ENCODE peak calls at places on chromosome 15, in ten cellular contexts. One of them, this sample, is unnamed.

GRCh38 chr15:71426792-71427191 is 311.5 kb downstream of the THSD4 start:
- DNase-seq in foreskin keratinocyte: no peak
- DNase-seq in left ventricle myocardium inferior: no peak
- DNase-seq in SK-N-SH: no peak
- DNase-seq in AG09309: no peak
- DNase-seq in GM13976: no peak
- DNase-seq in B cell: no peak
- DNase-seq in neural crest cell: no peak
- DNase-seq in tibial artery: no peak
- DNase-seq in lower lobe of right lung: no peak
- DNase-seq in this sample: no peak

GRCh38 chr15:60478633-60479360 is at the start of gene ICE2:
- DNase-seq in foreskin keratinocyte: peak
- DNase-seq in left ventricle myocardium inferior: peak
- DNase-seq in SK-N-SH: peak
- DNase-seq in AG09309: peak
- DNase-seq in GM13976: peak
- DNase-seq in B cell: peak
- DNase-seq in neural crest cell: peak
- DNase-seq in tibial artery: peak
- DNase-seq in lower lobe of right lung: peak
- DNase-seq in this sample: peak

GRCh38 chr15:73116164-73116563 is 63.9 kb downstream of the NEO1 start:
- DNase-seq in foreskin keratinocyte: no peak
- DNase-seq in left ventricle myocardium inferior: no peak
- DNase-seq in SK-N-SH: no peak
- DNase-seq in AG09309: no peak
- DNase-seq in GM13976: no peak
- DNase-seq in B cell: no peak
- DNase-seq in neural crest cell: no peak
- DNase-seq in tibial artery: no peak
- DNase-seq in lower lobe of right lung: no peak
- DNase-seq in this sample: no peak

GRCh38 chr15:78000089-78000926 is 77.2 kb downstream of the TBC1D2B start:
- DNase-seq in foreskin keratinocyte: peak
- DNase-seq in left ventricle myocardium inferior: peak
- DNase-seq in SK-N-SH: peak
- DNase-seq in AG09309: no peak
- DNase-seq in GM13976: peak
- DNase-seq in B cell: peak
- DNase-seq in neural crest cell: peak
- DNase-seq in tibial artery: peak
- DNase-seq in lower lobe of right lung: peak
- DNase-seq in this sample: peak

GRCh38 chr15:51649659-51650521 is 27.3 kb upstream of the DMXL2 start:
- DNase-seq in foreskin keratinocyte: peak
- DNase-seq in left ventricle myocardium inferior: no peak
- DNase-seq in SK-N-SH: peak
- DNase-seq in AG09309: peak
- DNase-seq in GM13976: peak
- DNase-seq in B cell: peak
- DNase-seq in neural crest cell: peak
- DNase-seq in tibial artery: no peak
- DNase-seq in lower lobe of right lung: no peak
- DNase-seq in this sample: peak

GRCh38 chr15:100809151-100809550 is 70.5 kb upstream of the ALDH1A3 start:
- DNase-seq in foreskin keratinocyte: peak
- DNase-seq in left ventricle myocardium inferior: no peak
- DNase-seq in SK-N-SH: no peak
- DNase-seq in AG09309: no peak
- DNase-seq in GM13976: no peak
- DNase-seq in B cell: no peak
- DNase-seq in neural crest cell: no peak
- DNase-seq in tibial artery: no peak
- DNase-seq in lower lobe of right lung: no peak
- DNase-seq in this sample: no peak

GRCh38 chr15:28014623-28015200 is 84.4 kb downstream of the OCA2 start:
- DNase-seq in foreskin keratinocyte: no peak
- DNase-seq in left ventricle myocardium inferior: no peak
- DNase-seq in SK-N-SH: no peak
- DNase-seq in AG09309: no peak
- DNase-seq in GM13976: no peak
- DNase-seq in B cell: no peak
- DNase-seq in neural crest cell: no peak
- DNase-seq in tibial artery: peak
- DNase-seq in lower lobe of right lung: no peak
- DNase-seq in this sample: no peak

GRCh38 chr15:50850003-50850402 is 58.5 kb upstream of the AP4E1 start:
- DNase-seq in foreskin keratinocyte: no peak
- DNase-seq in left ventricle myocardium inferior: no peak
- DNase-seq in SK-N-SH: no peak
- DNase-seq in AG09309: no peak
- DNase-seq in GM13976: no peak
- DNase-seq in B cell: no peak
- DNase-seq in neural crest cell: no peak
- DNase-seq in tibial artery: no peak
- DNase-seq in lower lobe of right lung: no peak
- DNase-seq in this sample: no peak

GRCh38 chr15:60695713-60696522 is 217.0 kb upstream of the ICE2 start:
- DNase-seq in foreskin keratinocyte: no peak
- DNase-seq in left ventricle myocardium inferior: no peak
- DNase-seq in SK-N-SH: no peak
- DNase-seq in AG09309: no peak
- DNase-seq in GM13976: no peak
- DNase-seq in B cell: no peak
- DNase-seq in neural crest cell: no peak
- DNase-seq in tibial artery: no peak
- DNase-seq in lower lobe of right lung: no peak
- DNase-seq in this sample: peak

DNA sequence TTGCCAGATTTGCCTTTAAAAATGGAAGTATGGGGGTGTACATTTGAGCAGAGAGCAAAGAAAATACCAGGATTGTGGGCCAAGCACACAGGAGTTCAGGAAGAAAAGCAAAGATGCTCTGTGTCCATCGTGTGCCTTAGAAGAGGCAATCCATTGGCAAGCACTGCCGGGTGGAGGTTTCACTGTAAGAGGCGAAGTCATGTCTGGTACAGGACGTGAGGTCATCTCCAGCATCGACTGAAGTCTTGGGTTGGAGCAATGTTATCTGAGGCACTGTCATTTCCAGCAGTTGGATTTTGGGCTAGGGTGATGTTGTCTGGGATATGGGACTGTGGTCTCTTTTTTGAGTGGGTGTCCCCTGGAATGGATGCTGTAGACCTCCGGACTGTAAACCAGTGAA is 4.8 kb upstream of the RGMA start:
- DNase-seq in foreskin keratinocyte: no peak
- DNase-seq in left ventricle myocardium inferior: no peak
- DNase-seq in SK-N-SH: no peak
- DNase-seq in AG09309: no peak
- DNase-seq in GM13976: no peak
- DNase-seq in B cell: no peak
- DNase-seq in neural crest cell: no peak
- DNase-seq in tibial artery: no peak
- DNase-seq in lower lobe of right lung: no peak
- DNase-seq in this sample: no peak
- TF ChIP-seq CTCF in foreskin keratinocyte: no peak
- TF ChIP-seq CTCF in left ventricle myocardium inferior: no peak
- TF ChIP-seq CTCF in SK-N-SH: no peak
- TF ChIP-seq CTCF in AG09309: no peak
- TF ChIP-seq CTCF in GM13976: no peak
- TF ChIP-seq CTCF in B cell: no peak
- TF ChIP-seq CTCF in neural crest cell: no peak
- TF ChIP-seq CTCF in tibial artery: no peak
- TF ChIP-seq CTCF in lower lobe of right lung: no peak
- TF ChIP-seq CTCF in this sample: no peak

DNA sequence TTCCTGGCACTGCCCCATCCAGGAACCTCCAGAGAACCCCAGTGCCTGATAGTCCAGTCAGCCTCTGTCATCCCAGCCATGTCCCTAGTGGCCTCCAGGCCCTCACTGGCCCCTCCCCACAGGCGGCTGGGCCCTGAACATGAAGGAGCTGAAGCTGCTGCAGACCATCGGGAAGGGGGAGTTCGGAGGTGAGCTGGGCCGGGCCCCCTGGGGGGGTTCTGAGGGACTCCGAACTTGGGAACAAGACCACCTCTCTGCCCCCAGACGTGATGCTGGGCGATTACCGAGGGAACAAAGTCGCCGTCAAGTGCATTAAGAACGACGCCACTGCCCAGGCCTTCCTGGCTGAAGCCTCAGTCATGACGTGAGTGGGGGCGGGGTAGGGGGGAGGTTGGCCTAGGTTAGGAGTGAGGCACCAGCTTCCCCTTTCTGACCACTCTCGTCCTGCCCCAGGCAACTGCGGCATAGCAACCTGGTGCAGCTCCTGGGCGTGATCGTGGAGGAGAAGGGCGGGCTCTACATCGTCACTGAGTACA is 12.0 kb upstream of the LMAN1L start:
- DNase-seq in foreskin keratinocyte: no peak
- DNase-seq in left ventricle myocardium inferior: no peak
- DNase-seq in SK-N-SH: no peak
- DNase-seq in AG09309: no peak
- DNase-seq in GM13976: no peak
- DNase-seq in B cell: no peak
- DNase-seq in neural crest cell: no peak
- DNase-seq in tibial artery: no peak
- DNase-seq in lower lobe of right lung: peak
- DNase-seq in this sample: no peak
- TF ChIP-seq CTCF in foreskin keratinocyte: no peak
- TF ChIP-seq CTCF in left ventricle myocardium inferior: no peak
- TF ChIP-seq CTCF in SK-N-SH: no peak
- TF ChIP-seq CTCF in AG09309: no peak
- TF ChIP-seq CTCF in GM13976: no peak
- TF ChIP-seq CTCF in B cell: no peak
- TF ChIP-seq CTCF in neural crest cell: no peak
- TF ChIP-seq CTCF in tibial artery: no peak
- TF ChIP-seq CTCF in lower lobe of right lung: no peak
- TF ChIP-seq CTCF in this sample: no peak

GRCh38 chr15:84023636-84024035 is 211.9 kb upstream of the GOLGA6L4 start:
- DNase-seq in foreskin keratinocyte: peak
- DNase-seq in left ventricle myocardium inferior: no peak
- DNase-seq in SK-N-SH: peak
- DNase-seq in AG09309: no peak
- DNase-seq in GM13976: peak
- DNase-seq in B cell: no peak
- DNase-seq in neural crest cell: peak
- DNase-seq in tibial artery: no peak
- DNase-seq in lower lobe of right lung: no peak
- DNase-seq in this sample: peak
- TF ChIP-seq CTCF in foreskin keratinocyte: peak
- TF ChIP-seq CTCF in left ventricle myocardium inferior: peak
- TF ChIP-seq CTCF in SK-N-SH: peak
- TF ChIP-seq CTCF in AG09309: peak
- TF ChIP-seq CTCF in GM13976: peak
- TF ChIP-seq CTCF in B cell: peak
- TF ChIP-seq CTCF in neural crest cell: peak
- TF ChIP-seq CTCF in tibial artery: peak
- TF ChIP-seq CTCF in lower lobe of right lung: peak
- TF ChIP-seq CTCF in this sample: peak

GRCh38 chr15:91973481-91973880 is 120.0 kb downstream of the SLCO3A1 start:
- DNase-seq in foreskin keratinocyte: peak
- DNase-seq in left ventricle myocardium inferior: no peak
- DNase-seq in SK-N-SH: peak
- DNase-seq in AG09309: no peak
- DNase-seq in GM13976: no peak
- DNase-seq in B cell: no peak
- DNase-seq in neural crest cell: no peak
- DNase-seq in tibial artery: no peak
- DNase-seq in lower lobe of right lung: no peak
- DNase-seq in this sample: no peak
- TF ChIP-seq CTCF in foreskin keratinocyte: peak
- TF ChIP-seq CTCF in left ventricle myocardium inferior: peak
- TF ChIP-seq CTCF in SK-N-SH: no peak
- TF ChIP-seq CTCF in AG09309: peak
- TF ChIP-seq CTCF in GM13976: no peak
- TF ChIP-seq CTCF in B cell: no peak
- TF ChIP-seq CTCF in neural crest cell: no peak
- TF ChIP-seq CTCF in tibial artery: no peak
- TF ChIP-seq CTCF in lower lobe of right lung: no peak
- TF ChIP-seq CTCF in this sample: no peak

GRCh38 chr15:33670567-33670966 is 297.7 kb upstream of the CHRM5 start:
- DNase-seq in foreskin keratinocyte: no peak
- DNase-seq in left ventricle myocardium inferior: no peak
- DNase-seq in SK-N-SH: no peak
- DNase-seq in AG09309: no peak
- DNase-seq in GM13976: no peak
- DNase-seq in B cell: no peak
- DNase-seq in neural crest cell: no peak
- DNase-seq in tibial artery: no peak
- DNase-seq in lower lobe of right lung: no peak
- DNase-seq in this sample: no peak

GRCh38 chr15:33679065-33679464 is 289.2 kb upstream of the CHRM5 start:
- DNase-seq in foreskin keratinocyte: no peak
- DNase-seq in left ventricle myocardium inferior: no peak
- DNase-seq in SK-N-SH: no peak
- DNase-seq in AG09309: no peak
- DNase-seq in GM13976: no peak
- DNase-seq in B cell: no peak
- DNase-seq in neural crest cell: no peak
- DNase-seq in tibial artery: no peak
- DNase-seq in lower lobe of right lung: no peak
- DNase-seq in this sample: no peak

GRCh38 chr15:33678606-33679005 is 289.7 kb upstream of the CHRM5 start:
- DNase-seq in foreskin keratinocyte: no peak
- DNase-seq in left ventricle myocardium inferior: no peak
- DNase-seq in SK-N-SH: no peak
- DNase-seq in AG09309: no peak
- DNase-seq in GM13976: no peak
- DNase-seq in B cell: no peak
- DNase-seq in neural crest cell: no peak
- DNase-seq in tibial artery: no peak
- DNase-seq in lower lobe of right lung: no peak
- DNase-seq in this sample: no peak

GRCh38 chr15:33671456-33671855 is 296.8 kb upstream of the CHRM5 start:
- DNase-seq in foreskin keratinocyte: no peak
- DNase-seq in left ventricle myocardium inferior: no peak
- DNase-seq in SK-N-SH: no peak
- DNase-seq in AG09309: no peak
- DNase-seq in GM13976: no peak
- DNase-seq in B cell: no peak
- DNase-seq in neural crest cell: no peak
- DNase-seq in tibial artery: no peak
- DNase-seq in lower lobe of right lung: no peak
- DNase-seq in this sample: peak

GRCh38 chr15:33675246-33675645 is 293.1 kb upstream of the CHRM5 start:
- DNase-seq in foreskin keratinocyte: peak
- DNase-seq in left ventricle myocardium inferior: no peak
- DNase-seq in SK-N-SH: peak
- DNase-seq in AG09309: no peak
- DNase-seq in GM13976: peak
- DNase-seq in B cell: no peak
- DNase-seq in neural crest cell: no peak
- DNase-seq in tibial artery: no peak
- DNase-seq in lower lobe of right lung: no peak
- DNase-seq in this sample: peak
- TF ChIP-seq CTCF in foreskin keratinocyte: peak
- TF ChIP-seq CTCF in left ventricle myocardium inferior: peak
- TF ChIP-seq CTCF in SK-N-SH: peak
- TF ChIP-seq CTCF in AG09309: no peak
- TF ChIP-seq CTCF in GM13976: peak
- TF ChIP-seq CTCF in B cell: no peak
- TF ChIP-seq CTCF in neural crest cell: peak
- TF ChIP-seq CTCF in tibial artery: peak
- TF ChIP-seq CTCF in lower lobe of right lung: peak
- TF ChIP-seq CTCF in this sample: peak

GRCh38 chr15:99385865-99386264 is 134.6 kb downstream of the LRRC28 start:
- DNase-seq in foreskin keratinocyte: no peak
- DNase-seq in left ventricle myocardium inferior: peak
- DNase-seq in SK-N-SH: no peak
- DNase-seq in AG09309: no peak
- DNase-seq in GM13976: no peak
- DNase-seq in B cell: no peak
- DNase-seq in neural crest cell: no peak
- DNase-seq in tibial artery: no peak
- DNase-seq in lower lobe of right lung: no peak
- DNase-seq in this sample: no peak
- TF ChIP-seq CTCF in foreskin keratinocyte: no peak
- TF ChIP-seq CTCF in left ventricle myocardium inferior: peak
- TF ChIP-seq CTCF in SK-N-SH: no peak
- TF ChIP-seq CTCF in AG09309: no peak
- TF ChIP-seq CTCF in GM13976: no peak
- TF ChIP-seq CTCF in B cell: no peak
- TF ChIP-seq CTCF in neural crest cell: no peak
- TF ChIP-seq CTCF in tibial artery: no peak
- TF ChIP-seq CTCF in lower lobe of right lung: no peak
- TF ChIP-seq CTCF in this sample: no peak